ENCODE peak calls at places on chromosomes 3 and 15, in six cellular contexts. B is right cardiac atrium, A is hepatocyte, T is heart right ventricle, R is neuronal stem cell, K is Peyer's patch. W is an unnamed sample.

GRCh38 chr15:89794627-89795241 is 18.6 kb downstream of the MESP2 start:
- DNase-seq in B (no peak), A (no peak), R (no peak), T (no peak), K (no peak), W (peak)

GRCh38 chr15:96585634-96586386 is 255.3 kb downstream of the NR2F2 start:
- DNase-seq in K (no peak), T (no peak), R (no peak), A (no peak), B (no peak), W (peak)

GRCh38 chr15:89686522-89686921 is 4.0 kb downstream of the PEX11A start:
- DNase-seq in K (no peak), B (no peak), T (no peak), R (no peak), A (no peak), W (no peak)

GRCh38 chr15:85976986-85977385 is 102.7 kb upstream of the AGBL1 start:
- DNase-seq in A (no peak), T (no peak), B (no peak), K (no peak), R (no peak), W (no peak)

GRCh38 chr3:171673951-171674350 is 136.3 kb downstream of the PLD1 start:
- DNase-seq in K (no peak), T (no peak), R (no peak), B (no peak), A (no peak), W (no peak)

GRCh38 chr3:72914383-72914782 is 26.5 kb downstream of the GXYLT2 start:
- DNase-seq in K (no peak), R (no peak), B (no peak), T (no peak), A (no peak), W (no peak)

GRCh38 chr3:52053307-52054304 is 2.8 kb downstream of the DUSP7 start:
- DNase-seq in B (no peak), R (no peak), K (no peak), T (no peak), A (no peak), W (peak)

GRCh38 chr3:13276438-13277129 is 143.5 kb downstream of the NUP210 start:
- DNase-seq in B (peak), A (no peak), T (peak), K (peak), R (no peak), W (no peak)

GRCh38 chr15:42146551-42147430 is 9.6 kb downstream of the PLA2G4F start:
- DNase-seq in T (no peak), A (no peak), K (no peak), R (no peak), B (no peak), W (no peak)

GRCh38 chr15:99578809-99579208 is 13.0 kb downstream of the MEF2A start:
- DNase-seq in T (no peak), B (no peak), A (no peak), K (no peak), R (no peak), W (peak)
- H3K4me3 ChIP-seq in T (no peak), B (no peak), A (no peak), K (no peak), R (no peak), W (no peak)

DNA sequence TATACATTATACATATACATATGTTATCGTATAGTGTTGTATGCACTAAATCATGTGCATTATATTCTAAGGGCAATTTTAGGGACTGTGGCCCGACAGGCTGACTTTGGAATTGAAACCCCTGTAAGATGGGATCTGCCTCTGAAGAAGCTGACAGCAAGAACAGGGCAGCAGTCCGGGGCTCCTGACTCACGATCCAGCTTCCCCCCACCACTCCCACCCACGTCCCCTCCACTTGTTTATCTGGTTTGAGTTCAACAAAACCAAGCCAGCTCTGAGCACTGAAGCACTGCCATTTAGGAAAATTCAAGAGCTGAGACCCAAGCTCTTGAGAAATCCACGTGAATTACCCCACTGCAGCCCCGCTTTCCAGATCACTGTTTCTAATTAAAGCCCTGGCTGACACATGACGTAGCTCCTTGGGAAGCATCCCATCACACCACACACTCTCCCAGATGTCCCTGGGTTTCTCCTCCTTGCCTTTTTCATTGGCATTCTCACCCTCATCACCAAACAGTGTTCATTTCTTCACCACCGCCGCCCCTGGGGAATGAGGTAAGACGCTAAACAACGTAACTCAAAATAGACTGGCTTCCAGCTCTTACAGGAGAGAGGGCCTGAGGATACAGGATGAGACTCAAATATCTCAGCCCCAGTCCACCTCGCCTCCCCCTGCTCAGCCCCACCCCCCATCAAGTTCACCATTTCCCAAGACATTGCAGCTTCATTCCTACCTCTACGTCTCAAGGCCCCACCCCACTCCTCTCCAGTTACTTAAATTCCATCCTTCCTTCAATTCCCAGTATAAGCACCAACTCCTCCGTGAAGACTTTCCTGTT is 95.5 kb downstream of the SRGAP3 start:
- DNase-seq in B (no peak), T (peak), K (no peak), R (no peak), A (no peak), W (peak)
- H3K4me3 ChIP-seq in B (no peak), T (peak), K (no peak), R (no peak), A (no peak), W (peak)

DNA sequence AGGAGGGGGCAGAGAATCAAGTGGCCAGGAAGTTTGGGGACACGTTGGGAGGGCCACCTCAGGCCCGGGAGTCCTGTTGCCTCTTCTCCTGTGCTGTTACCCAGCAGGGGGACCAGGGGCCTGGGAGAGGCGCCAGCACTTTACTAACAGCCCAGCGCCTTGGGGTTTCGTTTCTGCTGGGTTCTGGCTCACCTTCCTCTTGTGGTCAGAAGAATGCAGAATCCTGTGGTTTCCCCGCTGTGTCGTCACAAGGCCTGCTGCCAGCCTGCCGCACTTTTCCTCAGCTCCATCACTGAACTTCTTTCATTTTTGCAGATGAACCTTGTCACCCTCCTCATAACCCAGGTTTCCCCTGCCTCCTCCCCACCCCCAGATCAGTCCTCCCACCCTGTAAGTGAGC is 67.7 kb downstream of the SLC30A4 start:
- DNase-seq in K (peak), A (peak), T (peak), B (peak), R (no peak), W (peak)
- H3K4me3 ChIP-seq in K (no peak), A (no peak), T (no peak), B (no peak), R (no peak), W (no peak)

DNA sequence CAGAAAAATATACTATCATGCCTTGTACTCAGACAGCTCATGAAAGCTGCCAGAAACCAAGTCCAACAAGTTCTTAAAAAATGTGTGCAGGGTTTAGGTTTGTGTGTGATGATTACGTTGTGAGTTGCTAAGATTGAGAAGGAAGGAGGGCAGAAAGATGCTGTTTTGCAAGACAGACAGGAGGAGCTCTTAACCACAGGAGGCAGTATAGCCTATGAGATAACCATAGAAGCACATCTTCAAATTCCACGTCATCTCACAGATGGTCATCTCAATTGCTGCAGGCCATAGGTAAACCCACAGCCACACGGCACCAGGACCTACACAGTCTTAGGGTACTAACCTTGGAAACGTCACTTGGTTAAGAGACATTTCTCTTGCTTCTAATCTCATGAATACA is 192.0 kb downstream of the STT3B start:
- DNase-seq in B (no peak), K (no peak), R (no peak), T (no peak), A (peak), W (no peak)
- H3K4me3 ChIP-seq in B (no peak), K (no peak), R (no peak), T (no peak), A (no peak), W (no peak)

GRCh38 chr3:9136746-9137434 is 112.6 kb downstream of the SRGAP3 start:
- DNase-seq in B (no peak), R (no peak), A (no peak), K (no peak), T (no peak), W (no peak)
- H3K4me3 ChIP-seq in B (no peak), R (no peak), A (no peak), K (no peak), T (no peak), W (peak)

GRCh38 chr15:63255485-63255990 is 21.9 kb upstream of the APH1B start:
- DNase-seq in A (no peak), T (no peak), K (no peak), R (no peak), B (no peak), W (no peak)
- H3K4me3 ChIP-seq in A (no peak), T (no peak), K (no peak), R (no peak), B (no peak), W (no peak)

W was measured in adipocyte.